ENCODE peak calls at places on chromosome 22, in eight cellular contexts. A, Q, R, E, V, N, X and G are unnamed samples.

GRCh38 chr22:27576413-27576812 is 225.1 kb downstream of the MN1 start:
- DNase-seq in A (peak; percentile 63), Q (no peak), R (no peak), E (no peak), V (peak; percentile 15), N (no peak), X (no peak), G (no peak)

GRCh38 chr22:49815641-49816071 is 12.0 kb downstream of the BRD1 start:
- DNase-seq in A (no peak), Q (peak; percentile 51), R (no peak), E (no peak), V (peak; percentile 70), N (no peak), X (no peak), G (no peak)

GRCh38 chr22:32426881-32427280 is 14.8 kb upstream of the RTCB start:
- DNase-seq in A (no peak), Q (no peak), R (no peak), E (no peak), V (no peak), N (no peak), X (no peak), G (no peak)

GRCh38 chr22:25013634-25014033 is 61.1 kb downstream of the KIAA1671 start:
- DNase-seq in A (peak; percentile 37), Q (no peak), R (no peak), E (no peak), V (peak; percentile 68), N (no peak), X (no peak), G (no peak)

GRCh38 chr22:50141891-50142363 is 28.6 kb upstream of the PANX2 start:
- DNase-seq in A (no peak), Q (no peak), R (no peak), E (no peak), V (no peak), N (no peak), X (no peak), G (no peak)

GRCh38 chr22:44287121-44287693 is 25.5 kb downstream of the SHISAL1 start:
- DNase-seq in A (no peak), Q (no peak), R (no peak), E (no peak), V (no peak), N (no peak), X (no peak), G (no peak)

GRCh38 chr22:20429254-20430100 is 8.1 kb downstream of the SCARF2 start:
- DNase-seq in A (peak; percentile 56), Q (peak; percentile 64), R (peak; percentile 65), E (peak; percentile 56), V (no peak), N (peak; percentile 81), X (no peak), G (peak; percentile 80)

GRCh38 chr22:27698830-27699229 is 102.7 kb downstream of the MN1 start:
- DNase-seq in A (no peak), Q (no peak), R (no peak), E (no peak), V (no peak), N (no peak), X (no peak), G (no peak)

GRCh38 chr22:27780161-27780575 is 21.4 kb downstream of the MN1 start:
- DNase-seq in A (peak; percentile 41), Q (no peak), R (peak; percentile 83), E (no peak), V (no peak), N (no peak), X (no peak), G (no peak)

GRCh38 chr22:44354288-44354687 is 41.5 kb upstream of the SHISAL1 start:
- DNase-seq in A (no peak), Q (peak; percentile 26), R (no peak), E (no peak), V (no peak), N (no peak), X (no peak), G (no peak)

GRCh38 chr22:32542332-32543019 is 67.9 kb downstream of the FBXO7 start:
- DNase-seq in A (peak; percentile 85), Q (peak; percentile 86), R (peak; percentile 81), E (peak; percentile 72), V (no peak), N (no peak), X (no peak), G (no peak)

GRCh38 chr22:30328466-30329049 is 1.8 kb upstream of the TBC1D10A start:
- DNase-seq in A (no peak), Q (no peak), R (no peak), E (no peak), V (no peak), N (no peak), X (no peak), G (no peak)

GRCh38 chr22:29859976-29860766 is 22.1 kb upstream of the ASCC2 start:
- DNase-seq in A (no peak), Q (no peak), R (no peak), E (no peak), V (no peak), N (no peak), X (no peak), G (no peak)

GRCh38 chr22:47563406-47564157 is 801.1 kb downstream of the TBC1D22A start:
- DNase-seq in A (no peak), Q (no peak), R (no peak), E (no peak), V (no peak), N (no peak), X (no peak), G (no peak)

GRCh38 chr22:18965526-18966421 is 29.7 kb upstream of the PRODH start:
- DNase-seq in A (no peak), Q (peak; percentile 36), R (peak; percentile 60), E (no peak), V (no peak), N (no peak), X (no peak), G (no peak)

GRCh38 chr22:42960146-42960509 is 54.8 kb downstream of the PACSIN2 start:
- DNase-seq in A (no peak), Q (no peak), R (no peak), E (no peak), V (no peak), N (no peak), X (no peak), G (no peak)

GRCh38 chr22:27756212-27756660 is 45.3 kb downstream of the MN1 start:
- DNase-seq in A (no peak), Q (no peak), R (no peak), E (no peak), V (no peak), N (no peak), X (no peak), G (no peak)

GRCh38 chr22:25404923-25405853 is 159.3 kb upstream of the GRK3 start:
- DNase-seq in A (peak; percentile 87), Q (peak; percentile 87), R (peak; percentile 88), E (peak; percentile 82), V (peak; percentile 60), N (peak; percentile 46), X (no peak), G (peak; percentile 64)

GRCh38 chr22:24140357-24140756 is 40.9 kb upstream of the SUSD2 start:
- DNase-seq in A (no peak), Q (no peak), R (peak; percentile 81), E (no peak), V (no peak), N (no peak), X (no peak), G (no peak)

GRCh38 chr22:19505735-19506126 is 18.5 kb downstream of the CLDN5 start:
- DNase-seq in A (no peak), Q (no peak), R (peak; percentile 24), E (no peak), V (no peak), N (no peak), X (no peak), G (no peak)

GRCh38 chr22:43449205-43449830 is 37.5 kb downstream of the MPPED1 start:
- DNase-seq in A (no peak), Q (no peak), R (no peak), E (no peak), V (no peak), N (no peak), X (no peak), G (no peak)

GRCh38 chr22:24503137-24503850 is 8.2 kb downstream of the UPB1 start:
- DNase-seq in A (peak; percentile 65), Q (peak; percentile 74), R (no peak), E (peak; percentile 73), V (peak; percentile 47), N (peak; percentile 35), X (no peak), G (peak; percentile 45)

GRCh38 chr22:48376936-48377335 is 1450.7 kb downstream of the BRD1 start:
- DNase-seq in A (no peak), Q (no peak), R (peak; percentile 41), E (no peak), V (no peak), N (no peak), X (no peak), G (no peak)

GRCh38 chr22:17924735-17925727 is 99.3 kb downstream of the MICAL3 start:
- DNase-seq in A (no peak), Q (no peak), R (no peak), E (no peak), V (peak; percentile 43), N (no peak), X (no peak), G (no peak)

GRCh38 chr22:24338701-24339451 is 68.2 kb downstream of the SPECC1L start:
- DNase-seq in A (no peak), Q (peak; percentile 65), R (no peak), E (no peak), V (no peak), N (no peak), X (no peak), G (no peak)

DNA sequence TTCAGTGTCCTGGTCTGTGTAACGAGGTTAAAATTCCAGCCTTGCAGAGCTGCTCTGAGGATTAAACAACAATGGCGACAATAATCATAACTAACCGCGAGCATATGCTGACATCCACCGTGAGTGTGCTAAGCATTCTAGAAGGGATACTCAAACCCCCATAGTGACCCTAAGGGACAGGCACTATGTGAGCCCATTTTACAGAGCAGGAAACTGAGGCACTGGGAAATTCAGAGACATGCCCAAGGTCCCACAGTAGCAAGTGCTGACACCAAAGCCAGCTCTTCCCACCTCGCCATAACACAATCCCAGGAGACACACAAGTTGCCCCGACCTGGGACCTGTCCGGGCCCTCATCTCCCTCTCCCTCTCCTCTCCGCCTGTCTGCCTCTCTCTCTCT is 14.6 kb upstream of the MFNG start:
- DNase-seq in A (no peak), Q (no peak), R (no peak), E (no peak), V (no peak), N (no peak), X (no peak), G (no peak)
- H3K36me3 ChIP-seq in A (peaks cover 27% of the 10 kb centered on the region), Q (no peaks in the 10 kb centered on the region), R (peaks cover 15% of the 10 kb centered on the region), E (no peaks in the 10 kb centered on the region), V (peaks cover 4% of the 10 kb centered on the region), N (no peaks in the 10 kb centered on the region), X (no peaks in the 10 kb centered on the region), G (no peaks in the 10 kb centered on the region)

GRCh38 chr22:41841085-41841712 is 8.3 kb downstream of the SREBF2 start:
- DNase-seq in A (no peak), Q (no peak), R (no peak), E (peak; percentile 59), V (peak; percentile 60), N (no peak), X (no peak), G (no peak)
- H3K27ac ChIP-seq in A (peak overlapping the region; percentile 27), Q (no peak overlapping the region), R (peak overlapping the region; percentile 29), E (peak overlapping the region; percentile 25), V (peak overlapping the region; percentile 65), N (no peak overlapping the region), X (no peak overlapping the region), G (no peak overlapping the region)

GRCh38 chr22:40407021-40407761 is 36.8 kb downstream of the SGSM3 start:
- DNase-seq in A (no peak), Q (no peak), R (no peak), E (no peak), V (no peak), N (no peak), X (no peak), G (no peak)
- H3K36me3 ChIP-seq in A (peaks cover 84% of the 10 kb centered on the region), Q (peaks cover 90% of the 10 kb centered on the region), R (peaks cover 95% of the 10 kb centered on the region), E (no peaks in the 10 kb centered on the region), V (peaks cover 10% of the 10 kb centered on the region), N (peaks cover 79% of the 10 kb centered on the region), X (peaks cover 51% of the 10 kb centered on the region), G (peaks cover 64% of the 10 kb centered on the region)

GRCh38 chr22:46098525-46099475 is 51.5 kb upstream of the PPARA start:
- DNase-seq in A (no peak), Q (no peak), R (no peak), E (no peak), V (no peak), N (no peak), X (no peak), G (no peak)
- H3K27ac ChIP-seq in A (peak overlapping the region; percentile 88), Q (peak overlapping the region; percentile 53), R (peak overlapping the region; percentile 78), E (peak overlapping the region; percentile 36), V (no peak overlapping the region), N (no peak overlapping the region), X (no peak overlapping the region), G (no peak overlapping the region)